ENCODE peak calls at places on chromosomes 16 and 17, in seven cellular contexts. One of them, this sample, is unnamed.

GRCh38 chr16:27639588-27640276 is 89.8 kb downstream of the KATNIP start:
- DNase-seq in lower leg skin: no peak
- DNase-seq in neuronal stem cell: peak; percentile 24
- DNase-seq in dermis blood vessel endothelial cell: peak; percentile 82
- DNase-seq in RCC 7860: peak; percentile 38
- DNase-seq in ovary: no peak
- DNase-seq in C1 segment of cervical spinal cord: no peak
- DNase-seq in this sample: peak; percentile 32

GRCh38 chr17:42456223-42457106 is 2.2 kb upstream of the ATP6V0A1 start:
- DNase-seq in dermis blood vessel endothelial cell: peak; percentile 72
- DNase-seq in ovary: no peak
- DNase-seq in RCC 7860: peak; percentile 47
- DNase-seq in neuronal stem cell: no peak
- DNase-seq in lower leg skin: no peak
- DNase-seq in C1 segment of cervical spinal cord: peak; percentile 3
- DNase-seq in this sample: peak; percentile 50

GRCh38 chr17:80117491-80118401 is 16.4 kb downstream of the GAA start:
- DNase-seq in RCC 7860: no peak
- DNase-seq in lower leg skin: peak; percentile 80
- DNase-seq in dermis blood vessel endothelial cell: no peak
- DNase-seq in ovary: no peak
- DNase-seq in neuronal stem cell: no peak
- DNase-seq in C1 segment of cervical spinal cord: no peak
- DNase-seq in this sample: no peak

GRCh38 chr17:55845385-55845784 is 94.5 kb downstream of the PCTP start:
- DNase-seq in ovary: peak; percentile 54
- DNase-seq in lower leg skin: peak; percentile 88
- DNase-seq in neuronal stem cell: peak; percentile 62
- DNase-seq in RCC 7860: no peak
- DNase-seq in C1 segment of cervical spinal cord: no peak
- DNase-seq in dermis blood vessel endothelial cell: peak; percentile 46
- DNase-seq in this sample: no peak

GRCh38 chr17:78910885-78911284 is 7.9 kb upstream of the CEP295NL start:
- DNase-seq in neuronal stem cell: no peak
- DNase-seq in lower leg skin: no peak
- DNase-seq in ovary: no peak
- DNase-seq in C1 segment of cervical spinal cord: no peak
- DNase-seq in RCC 7860: no peak
- DNase-seq in dermis blood vessel endothelial cell: no peak
- DNase-seq in this sample: no peak

GRCh38 chr17:80861892-80862291 is 129.7 kb upstream of the CHMP6 start:
- DNase-seq in ovary: no peak
- DNase-seq in lower leg skin: no peak
- DNase-seq in C1 segment of cervical spinal cord: peak; percentile 51
- DNase-seq in neuronal stem cell: no peak
- DNase-seq in dermis blood vessel endothelial cell: peak; percentile 38
- DNase-seq in RCC 7860: no peak
- DNase-seq in this sample: no peak

GRCh38 chr17:8698142-8699050 is 46.2 kb downstream of the CCDC42 start:
- DNase-seq in dermis blood vessel endothelial cell: peak; percentile 49
- DNase-seq in C1 segment of cervical spinal cord: no peak
- DNase-seq in RCC 7860: no peak
- DNase-seq in neuronal stem cell: no peak
- DNase-seq in lower leg skin: peak; percentile 84
- DNase-seq in ovary: peak; percentile 89
- DNase-seq in this sample: no peak

GRCh38 chr16:49466529-49466831 is 92.9 kb downstream of the C16orf78 start:
- DNase-seq in C1 segment of cervical spinal cord: no peak
- DNase-seq in RCC 7860: no peak
- DNase-seq in lower leg skin: peak; percentile 39
- DNase-seq in ovary: no peak
- DNase-seq in neuronal stem cell: no peak
- DNase-seq in dermis blood vessel endothelial cell: no peak
- DNase-seq in this sample: no peak

GRCh38 chr17:9817086-9817485 is 4.8 kb downstream of the GSG1L2 start:
- DNase-seq in neuronal stem cell: peak; percentile 8
- DNase-seq in ovary: no peak
- DNase-seq in dermis blood vessel endothelial cell: no peak
- DNase-seq in RCC 7860: no peak
- DNase-seq in C1 segment of cervical spinal cord: no peak
- DNase-seq in lower leg skin: no peak
- DNase-seq in this sample: no peak

GRCh38 chr17:82090549-82091263 is 7.3 kb downstream of the FASN start:
- DNase-seq in neuronal stem cell: no peak
- DNase-seq in RCC 7860: no peak
- DNase-seq in ovary: peak; percentile 33
- DNase-seq in lower leg skin: no peak
- DNase-seq in dermis blood vessel endothelial cell: no peak
- DNase-seq in C1 segment of cervical spinal cord: no peak
- DNase-seq in this sample: no peak

GRCh38 chr16:19346335-19346922 is 60.9 kb downstream of the CLEC19A start:
- DNase-seq in ovary: no peak
- DNase-seq in neuronal stem cell: no peak
- DNase-seq in dermis blood vessel endothelial cell: no peak
- DNase-seq in C1 segment of cervical spinal cord: no peak
- DNase-seq in lower leg skin: no peak
- DNase-seq in RCC 7860: no peak
- DNase-seq in this sample: no peak

GRCh38 chr17:79926308-79927135 is 87.3 kb upstream of the CBX4 start:
- DNase-seq in C1 segment of cervical spinal cord: no peak
- DNase-seq in RCC 7860: no peak
- DNase-seq in lower leg skin: no peak
- DNase-seq in ovary: no peak
- DNase-seq in dermis blood vessel endothelial cell: no peak
- DNase-seq in neuronal stem cell: no peak
- DNase-seq in this sample: no peak

GRCh38 chr17:3935140-3935542 is 18.9 kb upstream of the P2RX1 start:
- DNase-seq in neuronal stem cell: peak; percentile 45
- DNase-seq in C1 segment of cervical spinal cord: no peak
- DNase-seq in lower leg skin: no peak
- DNase-seq in ovary: peak; percentile 74
- DNase-seq in dermis blood vessel endothelial cell: peak; percentile 92
- DNase-seq in RCC 7860: no peak
- DNase-seq in this sample: peak; percentile 56

GRCh38 chr17:48259710-48260291 is 152.2 kb downstream of the SNX11 start:
- DNase-seq in RCC 7860: peak; percentile 36
- DNase-seq in ovary: no peak
- DNase-seq in neuronal stem cell: no peak
- DNase-seq in lower leg skin: no peak
- DNase-seq in C1 segment of cervical spinal cord: no peak
- DNase-seq in dermis blood vessel endothelial cell: peak; percentile 79
- DNase-seq in this sample: no peak

GRCh38 chr17:65173951-65174683 is 36.9 kb downstream of the RGS9 start:
- DNase-seq in RCC 7860: no peak
- DNase-seq in lower leg skin: no peak
- DNase-seq in neuronal stem cell: no peak
- DNase-seq in dermis blood vessel endothelial cell: no peak
- DNase-seq in C1 segment of cervical spinal cord: no peak
- DNase-seq in ovary: no peak
- DNase-seq in this sample: no peak

GRCh38 chr16:85497622-85498314 is 115.4 kb upstream of the GSE1 start:
- DNase-seq in C1 segment of cervical spinal cord: no peak
- DNase-seq in ovary: no peak
- DNase-seq in neuronal stem cell: no peak
- DNase-seq in lower leg skin: no peak
- DNase-seq in RCC 7860: no peak
- DNase-seq in dermis blood vessel endothelial cell: no peak
- DNase-seq in this sample: no peak

GRCh38 chr17:234163-235047 is 53.0 kb upstream of the DOC2B start:
- DNase-seq in dermis blood vessel endothelial cell: peak; percentile 48
- DNase-seq in lower leg skin: peak; percentile 83
- DNase-seq in neuronal stem cell: no peak
- DNase-seq in RCC 7860: no peak
- DNase-seq in C1 segment of cervical spinal cord: no peak
- DNase-seq in ovary: peak; percentile 29
- DNase-seq in this sample: no peak

GRCh38 chr17:27494192-27495091 is 38.2 kb downstream of the KSR1 start:
- DNase-seq in lower leg skin: peak; percentile 96
- DNase-seq in dermis blood vessel endothelial cell: peak; percentile 58
- DNase-seq in neuronal stem cell: no peak
- DNase-seq in C1 segment of cervical spinal cord: peak; percentile 43
- DNase-seq in RCC 7860: no peak
- DNase-seq in ovary: no peak
- DNase-seq in this sample: no peak

GRCh38 chr17:9389116-9389515 is 186.5 kb downstream of the STX8 start:
- DNase-seq in ovary: no peak
- DNase-seq in neuronal stem cell: no peak
- DNase-seq in C1 segment of cervical spinal cord: no peak
- DNase-seq in RCC 7860: peak; percentile 96
- DNase-seq in dermis blood vessel endothelial cell: peak; percentile 72
- DNase-seq in lower leg skin: no peak
- DNase-seq in this sample: peak; percentile 46

GRCh38 chr16:57993452-57993851 is 7.0 kb downstream of the ZNF319 start:
- DNase-seq in lower leg skin: no peak
- DNase-seq in C1 segment of cervical spinal cord: no peak
- DNase-seq in RCC 7860: no peak
- DNase-seq in neuronal stem cell: no peak
- DNase-seq in dermis blood vessel endothelial cell: no peak
- DNase-seq in ovary: no peak
- DNase-seq in this sample: no peak

GRCh38 chr16:14309906-14310305 is 238.8 kb downstream of the MRTFB start:
- DNase-seq in lower leg skin: no peak
- DNase-seq in dermis blood vessel endothelial cell: no peak
- DNase-seq in ovary: no peak
- DNase-seq in neuronal stem cell: no peak
- DNase-seq in RCC 7860: peak; percentile 70
- DNase-seq in C1 segment of cervical spinal cord: no peak
- DNase-seq in this sample: no peak

GRCh38 chr17:48632579-48633265 is 6.6 kb upstream of the HOXB9 start:
- DNase-seq in RCC 7860: no peak
- DNase-seq in dermis blood vessel endothelial cell: no peak
- DNase-seq in ovary: no peak
- DNase-seq in C1 segment of cervical spinal cord: no peak
- DNase-seq in neuronal stem cell: no peak
- DNase-seq in lower leg skin: no peak
- DNase-seq in this sample: no peak

GRCh38 chr17:80192268-80192667 is 22.4 kb downstream of the CARD14 start:
- DNase-seq in dermis blood vessel endothelial cell: peak; percentile 44
- DNase-seq in ovary: no peak
- DNase-seq in lower leg skin: no peak
- DNase-seq in neuronal stem cell: no peak
- DNase-seq in C1 segment of cervical spinal cord: peak; percentile 51
- DNase-seq in RCC 7860: no peak
- DNase-seq in this sample: no peak

GRCh38 chr17:80621335-80622169 is 76.9 kb downstream of the RPTOR start:
- DNase-seq in lower leg skin: peak; percentile 65
- DNase-seq in C1 segment of cervical spinal cord: no peak
- DNase-seq in ovary: no peak
- DNase-seq in neuronal stem cell: no peak
- DNase-seq in dermis blood vessel endothelial cell: no peak
- DNase-seq in RCC 7860: no peak
- DNase-seq in this sample: no peak

GRCh38 chr17:45029758-45030423 is 21.5 kb downstream of the DCAKD start:
- DNase-seq in lower leg skin: no peak
- DNase-seq in neuronal stem cell: no peak
- DNase-seq in ovary: no peak
- DNase-seq in dermis blood vessel endothelial cell: no peak
- DNase-seq in RCC 7860: no peak
- DNase-seq in C1 segment of cervical spinal cord: no peak
- DNase-seq in this sample: no peak

GRCh38 chr17:56880133-56880532 is 33.7 kb downstream of the TRIM25 start:
- DNase-seq in dermis blood vessel endothelial cell: no peak
- DNase-seq in ovary: no peak
- DNase-seq in lower leg skin: no peak
- DNase-seq in RCC 7860: no peak
- DNase-seq in C1 segment of cervical spinal cord: no peak
- DNase-seq in neuronal stem cell: no peak
- DNase-seq in this sample: no peak

GRCh38 chr16:17277981-17278381 is 192.8 kb downstream of the XYLT1 start:
- DNase-seq in RCC 7860: no peak
- DNase-seq in C1 segment of cervical spinal cord: peak; percentile 17
- DNase-seq in lower leg skin: no peak
- DNase-seq in neuronal stem cell: no peak
- DNase-seq in dermis blood vessel endothelial cell: peak; percentile 24
- DNase-seq in ovary: peak; percentile 60
- DNase-seq in this sample: no peak

GRCh38 chr16:28218109-28218508 is 6.3 kb upstream of the XPO6 start:
- DNase-seq in dermis blood vessel endothelial cell: peak; percentile 74
- DNase-seq in RCC 7860: peak; percentile 16
- DNase-seq in C1 segment of cervical spinal cord: no peak
- DNase-seq in ovary: no peak
- DNase-seq in lower leg skin: no peak
- DNase-seq in neuronal stem cell: no peak
- DNase-seq in this sample: no peak

GRCh38 chr16:88131966-88132365 is 180.7 kb downstream of the BANP start:
- DNase-seq in dermis blood vessel endothelial cell: no peak
- DNase-seq in ovary: no peak
- DNase-seq in RCC 7860: no peak
- DNase-seq in C1 segment of cervical spinal cord: no peak
- DNase-seq in lower leg skin: no peak
- DNase-seq in neuronal stem cell: no peak
- DNase-seq in this sample: no peak

GRCh38 chr16:88686062-88686438 is 257 bp downstream of the SNAI3 start:
- DNase-seq in RCC 7860: no peak
- DNase-seq in lower leg skin: no peak
- DNase-seq in ovary: no peak
- DNase-seq in dermis blood vessel endothelial cell: no peak
- DNase-seq in C1 segment of cervical spinal cord: no peak
- DNase-seq in neuronal stem cell: no peak
- DNase-seq in this sample: no peak

This sample was measured in pulmonary artery endothelial cell.